ENCODE peak calls at places on chromosomes 6 and 20, in six cellular contexts. C is PC-3, J is HCT116, B is mammary epithelial cell, T is GM12878, N is hepatocyte. X is an unnamed sample. For H3K9me3, the result is how much of the 10 kb centered on the place peaks cover.

GRCh38 chr20:60559462-60559861 is 601.2 kb downstream of the CDH26 start:
- DNase-seq in C (no peak), J (no peak), B (no peak), T (no peak), N (no peak), X (no peak)

GRCh38 chr6:86712039-86712438 is 225.3 kb upstream of the HTR1E start:
- DNase-seq in C (no peak), J (no peak), B (no peak), T (no peak), N (no peak), X (no peak)

GRCh38 chr6:117483004-117483644 is 650 bp downstream of the DCBLD1 start:
- DNase-seq in C (peak), J (no peak), B (peak), T (no peak), N (peak), X (peak)

GRCh38 chr6:41823178-41823577 is 35.7 kb downstream of the TOMM6 start:
- DNase-seq in C (no peak), J (no peak), B (no peak), T (no peak), N (no peak), X (no peak)

GRCh38 chr6:84284428-84285033 is 57.1 kb upstream of the CEP162 start:
- DNase-seq in C (peak), J (peak), B (peak), T (no peak), N (peak), X (peak)

GRCh38 chr20:16279320-16279719 is 293.9 kb downstream of the KIF16B start:
- DNase-seq in C (peak), J (no peak), B (no peak), T (no peak), N (no peak), X (no peak)

GRCh38 chr6:170221052-170221752 is 69.7 kb downstream of the DLL1 start:
- DNase-seq in C (no peak), J (no peak), B (no peak), T (no peak), N (no peak), X (no peak)

GRCh38 chr20:53738039-53738944 is 144.7 kb upstream of the ZNF217 start:
- DNase-seq in C (peak), J (no peak), B (peak), T (no peak), N (peak), X (peak)

GRCh38 chr20:24109537-24109936 is 121.0 kb upstream of the GGTLC1 start:
- DNase-seq in C (no peak), J (no peak), B (no peak), T (no peak), N (no peak), X (no peak)

GRCh38 chr20:38210741-38211140 is 45.7 kb upstream of the TGM2 start:
- DNase-seq in C (peak), J (no peak), B (peak), T (no peak), N (no peak), X (no peak)
- H3K27ac ChIP-seq in C (no peak), J (no peak), B (no peak), T (no peak), N (no peak), X (no peak)

GRCh38 chr20:62487-62886 is 25.0 kb upstream of the DEFB125 start:
- DNase-seq in C (no peak), J (no peak), B (no peak), T (no peak), N (no peak), X (no peak)

GRCh38 chr20:61230-61629 is 26.2 kb upstream of the DEFB125 start:
- DNase-seq in C (no peak), J (no peak), B (no peak), T (no peak), N (no peak), X (no peak)

GRCh38 chr20:64026-64603 is 23.4 kb upstream of the DEFB125 start:
- DNase-seq in C (no peak), J (no peak), B (no peak), T (no peak), N (no peak), X (no peak)

GRCh38 chr20:60035-60918 is 27.2 kb upstream of the DEFB125 start:
- DNase-seq in C (no peak), J (no peak), B (no peak), T (no peak), N (no peak), X (no peak)

GRCh38 chr20:61757-62156 is 25.7 kb upstream of the DEFB125 start:
- DNase-seq in C (no peak), J (no peak), B (peak), T (no peak), N (no peak), X (peak)
- H3K9me3 ChIP-seq in C (under half), J (under half), B (under half), T (under half), N (under half), X (under half)

GRCh38 chr20:37537505-37537904 is 9.8 kb upstream of the BLCAP start:
- DNase-seq in C (no peak), J (no peak), B (no peak), T (no peak), N (no peak), X (no peak)

GRCh38 chr20:37533154-37533715 is 5.6 kb upstream of the BLCAP start:
- DNase-seq in C (no peak), J (no peak), B (no peak), T (no peak), N (no peak), X (no peak)

GRCh38 chr20:37531856-37532255 is 4.2 kb upstream of the BLCAP start:
- DNase-seq in C (no peak), J (no peak), B (no peak), T (no peak), N (no peak), X (no peak)

GRCh38 chr20:37535443-37536132 is 7.9 kb upstream of the BLCAP start:
- DNase-seq in C (no peak), J (no peak), B (no peak), T (no peak), N (no peak), X (no peak)

DNA sequence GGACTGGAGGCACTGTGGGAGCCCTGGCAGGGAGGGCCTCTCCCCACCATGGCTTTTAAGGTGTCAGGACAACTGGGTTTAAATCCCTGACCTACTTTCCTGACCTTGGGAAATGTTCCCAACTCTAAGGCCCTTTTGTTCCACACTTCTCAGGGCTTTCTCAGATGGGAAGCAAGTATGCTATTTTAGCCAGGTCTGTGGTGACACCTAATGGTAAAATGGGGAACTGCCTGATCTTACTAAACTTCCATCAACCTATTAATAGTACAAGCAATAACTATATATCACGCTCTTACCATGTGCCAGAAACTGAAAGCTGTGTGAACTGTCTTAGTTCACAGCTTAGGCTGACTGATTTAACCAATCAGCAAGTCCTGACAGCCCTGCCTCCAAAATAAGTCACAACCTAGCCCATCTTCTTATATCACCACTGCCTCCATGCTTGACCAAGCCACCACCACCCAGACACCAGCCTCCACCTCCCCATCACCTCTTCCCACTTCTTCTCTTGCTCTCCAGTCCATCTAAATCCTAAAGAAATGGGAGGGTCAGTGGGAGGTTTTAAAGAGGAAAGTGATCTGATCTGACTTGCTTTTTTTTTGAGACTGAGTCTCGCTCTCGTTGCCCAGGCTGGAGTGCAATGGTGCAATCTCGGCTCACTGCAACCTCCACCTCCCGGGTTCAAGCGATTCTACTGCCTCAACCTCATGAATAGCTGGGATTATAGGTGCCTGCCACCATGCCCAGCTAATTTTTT is 6.9 kb upstream of the BLCAP start:
- DNase-seq in C (peak), J (peak), B (peak), T (peak), N (peak), X (peak)
- TF ChIP-seq EZH2 in C (no peak), J (no peak), B (no peak), T (no peak), N (no peak), X (no peak)

GRCh38 chr6:168496139-168496840 is 55.3 kb downstream of the SMOC2 start:
- DNase-seq in C (no peak), J (no peak), B (no peak), T (no peak), N (no peak), X (no peak)
- H3K27ac ChIP-seq in C (no peak), J (no peak), B (no peak), T (no peak), N (no peak), X (no peak)